ENCODE peak calls at places on chromosomes 4 and X, in six cellular contexts. One of them, this sample, is unnamed.
A peak's percentile ranks its signal among the peaks of the same experiment; 100 is the strongest.

GRCh38 chr4:157050561-157050960 is 25.4 kb upstream of the GLRB start:
- DNase-seq in Caki2: no peak
- DNase-seq in T-helper 2 cell: no peak
- DNase-seq in stimulated activated CD8-positive, alpha-beta memory T cell treated with anti-CD3 and anti-CD28 coated beads, Interleukin-15, amount 100 ng/mL, for 24 hours: no peak
- DNase-seq in H9: no peak
- DNase-seq in cardiac fibroblast: no peak
- DNase-seq in this sample: peak; percentile 74

GRCh38 chrX:13428055-13428786 is 108.4 kb upstream of the ATXN3L start:
- DNase-seq in stimulated activated CD8-positive, alpha-beta memory T cell treated with anti-CD3 and anti-CD28 coated beads, Interleukin-15, amount 100 ng/mL, for 24 hours: no peak
- DNase-seq in T-helper 2 cell: no peak
- DNase-seq in H9: peak; percentile 53
- DNase-seq in Caki2: peak; percentile 88
- DNase-seq in cardiac fibroblast: peak; percentile 90
- DNase-seq in this sample: peak; percentile 16

GRCh38 chr4:7000421-7001176 is 42.6 kb upstream of the TADA2B start:
- DNase-seq in H9: no peak
- DNase-seq in T-helper 2 cell: no peak
- DNase-seq in Caki2: no peak
- DNase-seq in stimulated activated CD8-positive, alpha-beta memory T cell treated with anti-CD3 and anti-CD28 coated beads, Interleukin-15, amount 100 ng/mL, for 24 hours: no peak
- DNase-seq in cardiac fibroblast: no peak
- DNase-seq in this sample: no peak

GRCh38 chr4:141375855-141376254 is 155.2 kb downstream of the ZNF330 start:
- DNase-seq in T-helper 2 cell: no peak
- DNase-seq in cardiac fibroblast: peak; percentile 90
- DNase-seq in H9: peak; percentile 44
- DNase-seq in Caki2: peak; percentile 93
- DNase-seq in stimulated activated CD8-positive, alpha-beta memory T cell treated with anti-CD3 and anti-CD28 coated beads, Interleukin-15, amount 100 ng/mL, for 24 hours: no peak
- DNase-seq in this sample: peak; percentile 85

GRCh38 chr4:182916483-182917181 is 554 bp downstream of the DCTD start:
- DNase-seq in T-helper 2 cell: peak; percentile 52
- DNase-seq in cardiac fibroblast: peak; percentile 72
- DNase-seq in H9: peak; percentile 45
- DNase-seq in Caki2: peak; percentile 38
- DNase-seq in stimulated activated CD8-positive, alpha-beta memory T cell treated with anti-CD3 and anti-CD28 coated beads, Interleukin-15, amount 100 ng/mL, for 24 hours: peak; percentile 16
- DNase-seq in this sample: peak; percentile 61

GRCh38 chr4:124854968-124855367 is 142.4 kb upstream of the ANKRD50 start:
- DNase-seq in Caki2: no peak
- DNase-seq in stimulated activated CD8-positive, alpha-beta memory T cell treated with anti-CD3 and anti-CD28 coated beads, Interleukin-15, amount 100 ng/mL, for 24 hours: no peak
- DNase-seq in cardiac fibroblast: peak; percentile 41
- DNase-seq in T-helper 2 cell: no peak
- DNase-seq in H9: no peak
- DNase-seq in this sample: no peak

GRCh38 chr4:8910822-8911310 is 39.2 kb upstream of the HMX1 start:
- DNase-seq in T-helper 2 cell: no peak
- DNase-seq in H9: peak; percentile 25
- DNase-seq in cardiac fibroblast: no peak
- DNase-seq in Caki2: no peak
- DNase-seq in stimulated activated CD8-positive, alpha-beta memory T cell treated with anti-CD3 and anti-CD28 coated beads, Interleukin-15, amount 100 ng/mL, for 24 hours: no peak
- DNase-seq in this sample: no peak

GRCh38 chr4:167897116-167897515 is 195.2 kb upstream of the ANXA10 start:
- DNase-seq in T-helper 2 cell: no peak
- DNase-seq in H9: peak; percentile 89
- DNase-seq in Caki2: no peak
- DNase-seq in cardiac fibroblast: peak; percentile 81
- DNase-seq in stimulated activated CD8-positive, alpha-beta memory T cell treated with anti-CD3 and anti-CD28 coated beads, Interleukin-15, amount 100 ng/mL, for 24 hours: no peak
- DNase-seq in this sample: peak; percentile 88

GRCh38 chr4:147741190-147741788 is 9.4 kb downstream of the ARHGAP10 start:
- DNase-seq in Caki2: no peak
- DNase-seq in H9: no peak
- DNase-seq in stimulated activated CD8-positive, alpha-beta memory T cell treated with anti-CD3 and anti-CD28 coated beads, Interleukin-15, amount 100 ng/mL, for 24 hours: no peak
- DNase-seq in cardiac fibroblast: peak; percentile 42
- DNase-seq in T-helper 2 cell: peak; percentile 8
- DNase-seq in this sample: no peak

GRCh38 chr4:77861500-77861899 is 1.1 kb upstream of the MRPL1 start:
- DNase-seq in T-helper 2 cell: peak; percentile 92
- DNase-seq in Caki2: no peak
- DNase-seq in cardiac fibroblast: no peak
- DNase-seq in stimulated activated CD8-positive, alpha-beta memory T cell treated with anti-CD3 and anti-CD28 coated beads, Interleukin-15, amount 100 ng/mL, for 24 hours: no peak
- DNase-seq in H9: no peak
- DNase-seq in this sample: peak; percentile 4

GRCh38 chr4:102684605-102685052 is 76.1 kb downstream of the MANBA start:
- DNase-seq in stimulated activated CD8-positive, alpha-beta memory T cell treated with anti-CD3 and anti-CD28 coated beads, Interleukin-15, amount 100 ng/mL, for 24 hours: no peak
- DNase-seq in T-helper 2 cell: no peak
- DNase-seq in cardiac fibroblast: peak; percentile 79
- DNase-seq in Caki2: peak; percentile 54
- DNase-seq in H9: no peak
- DNase-seq in this sample: no peak

GRCh38 chrX:39856472-39857121 is 241.2 kb downstream of the BCOR start:
- DNase-seq in stimulated activated CD8-positive, alpha-beta memory T cell treated with anti-CD3 and anti-CD28 coated beads, Interleukin-15, amount 100 ng/mL, for 24 hours: no peak
- DNase-seq in H9: no peak
- DNase-seq in cardiac fibroblast: no peak
- DNase-seq in Caki2: no peak
- DNase-seq in T-helper 2 cell: no peak
- DNase-seq in this sample: no peak

This sample was measured in mesendoderm.